ENCODE peak calls at places on chromosomes 11 and 22, in seven cellular contexts. X, Q, T, S, P, L and C are unnamed samples.

GRCh38 chr22:24230911-24231656 is 13.8 kb downstream of the GGT5 start:
- DNase-seq in L (no peak), T (peak), P (no peak), S (no peak), X (no peak), Q (no peak), C (no peak)

GRCh38 chr22:46260038-46260437 is 3.1 kb downstream of the PKDREJ start:
- DNase-seq in L (no peak), X (no peak), P (no peak), T (no peak), Q (no peak), S (no peak), C (no peak)

GRCh38 chr11:129696309-129696989 is 119.2 kb upstream of the TMEM45B start:
- DNase-seq in X (no peak), L (no peak), Q (no peak), S (no peak), P (no peak), T (no peak), C (no peak)

GRCh38 chr22:28179392-28179791 is 260.3 kb upstream of the PITPNB start:
- DNase-seq in Q (no peak), P (no peak), L (no peak), S (no peak), X (no peak), T (no peak), C (no peak)

GRCh38 chr11:20125927-20126326 is 34.3 kb downstream of the DBX1 start:
- DNase-seq in S (no peak), L (peak), T (no peak), P (no peak), X (no peak), Q (peak), C (no peak)

GRCh38 chr11:116170526-116171120 is 602.2 kb downstream of the BUD13 start:
- DNase-seq in S (no peak), L (no peak), Q (no peak), P (no peak), T (no peak), X (no peak), C (no peak)

GRCh38 chr22:38504731-38505594 is 1.1 kb downstream of the DDX17 start:
- DNase-seq in L (peak), X (no peak), Q (peak), T (peak), S (peak), P (no peak), C (peak)

GRCh38 chr11:72776844-72777754 is 16.7 kb downstream of the STARD10 start:
- DNase-seq in T (no peak), Q (no peak), S (no peak), X (no peak), L (no peak), P (no peak), C (peak)

GRCh38 chr11:24043842-24044241 is 453.0 kb upstream of the LUZP2 start:
- DNase-seq in S (no peak), Q (no peak), L (no peak), X (no peak), T (no peak), P (no peak), C (no peak)

GRCh38 chr22:36768141-36768540 is 7.8 kb downstream of the IFT27 start:
- DNase-seq in P (peak), X (no peak), L (no peak), Q (no peak), S (no peak), T (no peak), C (no peak)

GRCh38 chr11:2275334-2276279 is 5.2 kb upstream of the ASCL2 start:
- DNase-seq in P (peak), Q (no peak), T (no peak), L (no peak), X (no peak), S (no peak), C (no peak)

GRCh38 chr11:45289369-45289768 is 3.2 kb upstream of the SYT13 start:
- DNase-seq in Q (peak), T (no peak), X (no peak), P (no peak), S (no peak), L (peak), C (no peak)